ENCODE peak calls at places on chromosome 10, in five cellular contexts. T is A549, X is sigmoid colon, W is IMR-90, P is heart left ventricle. A is an unnamed sample.

GRCh38 chr10:132690401-132690800 is 95.5 kb downstream of the NKX6-2 start:
- DNase-seq in T (no peak), X (peak; percentile 52), W (no peak), P (no peak), A (no peak)

GRCh38 chr10:12699258-12699700 is 302.2 kb downstream of the CCDC3 start:
- DNase-seq in T (peak; percentile 42), X (no peak), W (no peak), P (no peak), A (no peak)

GRCh38 chr10:115937756-115938032 is 335.3 kb downstream of the GFRA1 start:
- DNase-seq in T (no peak), X (no peak), W (no peak), P (no peak), A (no peak)

GRCh38 chr10:8617792-8618191 is 563.3 kb downstream of the GATA3 start:
- DNase-seq in T (peak; percentile 31), X (no peak), W (no peak), P (no peak), A (no peak)

GRCh38 chr10:67883710-67884312 is 645 bp upstream of the SIRT1 start:
- DNase-seq in T (no peak), X (no peak), W (no peak), P (no peak), A (no peak)

GRCh38 chr10:80104066-80104926 is 25.8 kb downstream of the TMEM254 start:
- DNase-seq in T (no peak), X (no peak), W (peak; percentile 90), P (no peak), A (no peak)

GRCh38 chr10:86410542-86411124 is 44.0 kb upstream of the GRID1 start:
- DNase-seq in T (peak; percentile 63), X (no peak), W (peak; percentile 89), P (no peak), A (no peak)

GRCh38 chr10:109203616-109204375 is 719.5 kb downstream of the XPNPEP1 start:
- DNase-seq in T (no peak), X (no peak), W (peak; percentile 17), P (no peak), A (no peak)

GRCh38 chr10:24007359-24007758 is 201.6 kb upstream of the KIAA1217 start:
- DNase-seq in T (no peak), X (no peak), W (no peak), P (no peak), A (no peak)
- H3K4me3 ChIP-seq in T (no peak overlapping the region), X (no peak overlapping the region), W (no peak overlapping the region), P (no peak overlapping the region), A (no peak overlapping the region)

GRCh38 chr10:128863823-128864405 is 603.1 kb upstream of the MGMT start:
- DNase-seq in T (no peak), X (no peak), W (no peak), P (no peak), A (no peak)

GRCh38 chr10:128860574-128860973 is 606.5 kb upstream of the MGMT start:
- DNase-seq in T (no peak), X (no peak), W (no peak), P (no peak), A (no peak)

GRCh38 chr10:128863411-128863810 is 603.6 kb upstream of the MGMT start:
- DNase-seq in T (no peak), X (no peak), W (no peak), P (no peak), A (peak; percentile 68)

GRCh38 chr10:128859738-128860386 is 607.2 kb upstream of the MGMT start:
- DNase-seq in T (peak; percentile 32), X (no peak), W (no peak), P (no peak), A (no peak)

DNA sequence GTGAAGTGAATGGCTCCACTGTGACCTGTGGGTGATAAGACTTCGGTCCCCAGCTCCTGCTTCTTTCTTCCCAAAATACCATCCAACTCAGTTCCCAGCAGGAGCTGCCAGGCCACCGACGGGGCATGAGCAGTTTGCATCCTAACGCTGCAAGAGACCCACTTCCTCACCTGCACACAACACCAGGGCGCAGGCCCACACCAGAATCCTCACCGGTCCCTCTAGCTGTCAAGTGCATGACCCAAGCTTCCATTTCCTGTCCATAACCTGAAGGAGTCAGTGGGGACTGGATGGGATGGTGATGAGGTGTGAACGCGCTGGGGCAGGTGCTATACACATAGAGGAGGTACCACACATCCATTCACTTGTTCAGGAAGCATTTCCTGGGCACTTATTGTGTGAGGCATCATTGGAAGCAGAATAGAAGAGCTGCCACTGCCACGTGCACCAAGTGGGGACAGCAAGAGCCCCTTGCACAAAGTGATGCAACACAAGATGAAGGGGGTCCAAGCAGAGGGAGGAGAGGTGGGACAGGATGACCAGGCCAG is 605.9 kb upstream of the MGMT start:
- DNase-seq in T (no peak), X (no peak), W (no peak), P (no peak), A (peak; percentile 43)
- TF ChIP-seq CTCF in T (no peak), X (no peak), W (no peak), P (no peak), A (no peak)

GRCh38 chr10:947881-948280 is 16.4 kb upstream of the LARP4B start:
- DNase-seq in T (no peak), X (no peak), W (no peak), P (no peak), A (no peak)

GRCh38 chr10:945778-946177 is 14.3 kb upstream of the LARP4B start:
- DNase-seq in T (no peak), X (no peak), W (no peak), P (no peak), A (no peak)

GRCh38 chr10:947051-947450 is 15.5 kb upstream of the LARP4B start:
- DNase-seq in T (no peak), X (no peak), W (no peak), P (no peak), A (no peak)

GRCh38 chr10:943334-944033 is 12.0 kb upstream of the LARP4B start:
- DNase-seq in T (no peak), X (no peak), W (no peak), P (no peak), A (no peak)

GRCh38 chr10:944034-944831 is 12.7 kb upstream of the LARP4B start:
- DNase-seq in T (no peak), X (peak; percentile 77), W (peak; percentile 25), P (peak; percentile 56), A (peak; percentile 86)
- TF ChIP-seq POLR2A in T (no peak), X (no peak), W (no peak), P (peak; percentile 18), A (no peak)

DNA sequence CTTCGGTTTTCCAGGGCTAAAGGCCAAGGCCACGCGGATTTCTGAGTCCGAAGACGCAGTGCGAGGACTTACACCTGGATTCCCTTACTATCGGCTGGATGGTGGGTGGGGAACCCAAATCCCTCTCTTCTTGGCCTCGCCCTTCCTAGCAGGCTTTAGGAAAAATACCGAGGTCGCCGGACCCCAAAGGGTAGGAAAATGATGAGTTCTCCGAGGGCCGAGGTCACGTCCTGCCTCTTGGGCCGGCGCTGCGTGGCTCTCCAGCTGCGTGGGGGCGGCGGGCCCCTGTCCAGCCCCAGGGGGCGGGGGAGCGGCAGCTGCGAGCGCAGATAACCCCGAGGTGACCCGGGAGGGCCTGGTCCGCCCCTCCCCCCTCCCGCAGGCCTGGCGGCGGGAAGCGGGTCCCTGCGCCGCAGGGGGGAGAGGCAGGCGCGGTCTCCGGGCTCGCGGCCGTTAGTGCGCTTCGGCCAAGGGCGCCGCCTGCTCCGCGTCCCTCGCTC is 805 bp upstream of the HMX3 start:
- DNase-seq in T (no peak), X (no peak), W (no peak), P (no peak), A (no peak)
- H3K4me3 ChIP-seq in T (peak overlapping the region; percentile 58), X (peak overlapping the region; percentile 40), W (no peak overlapping the region), P (peak overlapping the region; percentile 56), A (peak overlapping the region; percentile 46)

DNA sequence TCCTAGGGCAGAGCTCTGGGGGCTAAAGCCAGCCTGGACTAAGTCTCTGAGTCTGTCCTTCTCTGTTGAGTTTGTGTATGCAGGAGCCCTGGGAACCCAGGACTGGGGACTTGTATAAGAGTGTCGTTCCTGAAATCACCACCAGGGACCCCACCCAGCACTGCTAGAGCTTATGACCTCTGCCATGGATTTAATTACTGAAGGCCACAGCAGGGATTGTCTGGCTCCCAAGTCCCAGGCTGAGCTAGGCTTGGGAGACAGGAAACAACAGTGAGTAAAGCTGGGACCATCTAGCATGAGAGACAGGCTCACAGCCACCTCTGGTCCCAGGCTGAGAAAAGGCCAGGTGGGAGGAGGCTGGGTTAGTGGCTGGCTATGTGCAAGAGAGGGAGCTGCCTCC is 1.4 kb upstream of the TSPAN15 start:
- DNase-seq in T (peak; percentile 95), X (peak; percentile 82), W (peak; percentile 13), P (peak; percentile 56), A (peak; percentile 68)
- TF ChIP-seq CTCF in T (peak; percentile 44), X (peak; percentile 79), W (peak; percentile 28), P (peak; percentile 69), A (peak; percentile 65)

GRCh38 chr10:124095096-124095495 is 1.7 kb upstream of the CHST15 start:
- DNase-seq in T (no peak), X (peak; percentile 84), W (no peak), P (no peak), A (no peak)

GRCh38 chr10:124092270-124093075 is 925 bp downstream of the CHST15 start:
- DNase-seq in T (peak; percentile 39), X (peak; percentile 87), W (no peak), P (peak; percentile 74), A (no peak)

GRCh38 chr10:124094419-124094785 is 1.0 kb upstream of the CHST15 start:
- DNase-seq in T (no peak), X (no peak), W (no peak), P (no peak), A (no peak)

GRCh38 chr10:124091646-124092269 is 1.6 kb downstream of the CHST15 start:
- DNase-seq in T (no peak), X (peak; percentile 87), W (no peak), P (peak; percentile 42), A (no peak)

GRCh38 chr10:124093076-124093773 is at the start of gene CHST15:
- DNase-seq in T (peak; percentile 75), X (peak; percentile 89), W (no peak), P (peak; percentile 56), A (no peak)
- TF ChIP-seq POLR2A in T (peak; percentile 16), X (peak; percentile 76), W (no peak), P (peak; percentile 17), A (peak; percentile 36)

GRCh38 chr10:78407009-78407711 is 373.5 kb downstream of the RPS24 start:
- DNase-seq in T (peak; percentile 93), X (peak; percentile 89), W (peak; percentile 93), P (peak; percentile 86), A (peak; percentile 76)
- H3K4me3 ChIP-seq in T (peak overlapping the region; percentile 44), X (peak overlapping the region; percentile 24), W (peak overlapping the region; percentile 40), P (peak overlapping the region; percentile 26), A (peak overlapping the region; percentile 17)

DNA sequence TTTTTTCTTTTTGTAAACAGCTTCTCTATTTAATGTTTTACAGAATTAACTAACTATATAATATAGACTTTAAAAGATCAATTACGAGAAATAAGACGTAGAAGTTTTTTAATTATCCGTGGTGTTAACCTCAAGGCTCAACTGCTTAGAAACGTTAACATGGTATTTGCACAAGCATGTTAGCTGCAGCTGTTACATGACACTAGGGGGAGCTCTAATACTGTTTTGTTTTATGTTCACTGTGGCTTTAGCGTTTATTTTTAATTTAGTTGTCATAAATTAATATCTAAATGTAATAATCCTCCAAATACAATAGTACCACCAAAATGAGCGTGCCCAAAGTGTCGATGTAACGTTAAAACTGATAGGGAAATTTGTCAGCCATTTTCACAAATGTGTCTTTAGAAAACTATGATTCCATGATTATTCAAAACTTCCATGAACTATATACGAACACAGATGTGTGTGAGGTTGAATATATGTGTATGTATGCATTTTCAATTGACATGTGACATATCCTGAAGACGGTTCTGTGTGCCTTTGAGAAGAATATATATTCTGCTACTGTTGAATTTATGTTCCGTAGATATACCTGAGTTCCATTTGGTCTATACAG is 828.8 kb upstream of the MBL2 start:
- DNase-seq in T (peak; percentile 40), X (no peak), W (peak; percentile 28), P (no peak), A (no peak)
- TF ChIP-seq CTCF in T (peak; percentile 82), X (peak; percentile 45), W (peak; percentile 75), P (peak; percentile 70), A (peak; percentile 67)